ENCODE peak calls at places on chromosomes 2 and 18, in nine cellular contexts. D is iris pigment epithelial cell; E is NCI-H1105; C is stimulated activated CD8-positive, alpha-beta memory T cell treated with anti-CD3 and anti-CD28 coated beads, Interleukin-4, amount 100 ng/mL, for 1 hour; S is activated CD4-positive, alpha-beta T cell treated with anti-CD3 and anti-CD28 coated beads for 4 hours; W is T47D; Z is IMR-90; R is T1000; P is HTR-8/SVneo. G is an unnamed sample.
A peak's percentile ranks its signal among the peaks of the same experiment; 100 is the strongest.

GRCh38 chr2:63622751-63623150 is 34.0 kb downstream of the MDH1 start:
- DNase-seq in P (no peak), Z (no peak), C (no peak), S (no peak), E (no peak), R (no peak), W (no peak), D (no peak), G (no peak)

GRCh38 chr18:77676901-77677300 is 427.3 kb downstream of the GALR1 start:
- DNase-seq in S (no peak), R (no peak), C (no peak), D (no peak), E (no peak), Z (no peak), W (no peak), P (no peak), G (no peak)

GRCh38 chr2:182980115-182980514 is 58.1 kb downstream of the NCKAP1 start:
- DNase-seq in P (peak; percentile 33), E (peak; percentile 18), Z (peak; percentile 62), D (peak; percentile 50), C (no peak), S (no peak), W (peak; percentile 1), R (no peak), G (peak; percentile 55)

GRCh38 chr2:166417669-166418068 is 41.9 kb upstream of the SCN9A start:
- DNase-seq in W (peak; percentile 1), D (peak; percentile 78), S (no peak), E (no peak), R (no peak), P (no peak), Z (peak; percentile 65), C (no peak), G (peak; percentile 34)

GRCh38 chr2:98736464-98736889 is 5.5 kb upstream of the MGAT4A start:
- DNase-seq in P (no peak), Z (no peak), R (no peak), C (no peak), W (no peak), D (peak; percentile 22), E (no peak), S (peak; percentile 43), G (peak; percentile 55)

GRCh38 chr2:222423632-222424280 is 587 bp upstream of the SGPP2 start:
- DNase-seq in S (peak; percentile 65), Z (no peak), W (no peak), E (no peak), C (no peak), P (no peak), D (no peak), R (no peak), G (no peak)

GRCh38 chr2:231029563-231029962 is 7.8 kb upstream of the C2orf72 start:
- DNase-seq in P (no peak), E (no peak), D (no peak), R (no peak), C (no peak), Z (no peak), S (no peak), W (no peak), G (no peak)

GRCh38 chr2:100196786-100197494 is 54.5 kb upstream of the AFF3 start:
- DNase-seq in P (no peak), Z (peak; percentile 11), E (no peak), S (no peak), C (no peak), W (no peak), D (no peak), R (no peak), G (no peak)

GRCh38 chr2:217834057-217834620 is 168.7 kb downstream of the TNS1 start:
- DNase-seq in Z (no peak), E (no peak), W (no peak), R (no peak), P (no peak), C (no peak), D (no peak), S (no peak), G (no peak)

GRCh38 chr18:44789704-44790103 is 109.0 kb downstream of the SETBP1 start:
- DNase-seq in Z (no peak), C (no peak), D (no peak), P (no peak), R (peak; percentile 0), S (no peak), E (no peak), W (no peak), G (peak; percentile 43)

GRCh38 chr2:173652731-173653426 is 298.2 kb downstream of the CDCA7 start:
- DNase-seq in D (peak; percentile 96), C (no peak), P (peak; percentile 75), R (peak; percentile 82), E (no peak), S (no peak), Z (peak; percentile 96), W (no peak), G (peak; percentile 93)

GRCh38 chr2:240934701-240935100 is 28.6 kb downstream of the CROCC2 start:
- DNase-seq in Z (no peak), S (no peak), D (no peak), W (no peak), R (no peak), P (no peak), E (no peak), C (no peak), G (no peak)

GRCh38 chr2:86441789-86442641 is 844 bp downstream of the KDM3A start:
- DNase-seq in R (no peak), E (peak; percentile 23), W (no peak), S (peak; percentile 65), C (peak; percentile 32), P (peak; percentile 20), D (peak; percentile 66), Z (peak; percentile 50), G (peak; percentile 51)

GRCh38 chr2:64751286-64752260 is 97.9 kb upstream of the SERTAD2 start:
- DNase-seq in W (peak; percentile 87), E (peak; percentile 67), R (no peak), D (peak; percentile 49), S (peak; percentile 30), Z (peak; percentile 49), P (peak; percentile 43), C (no peak), G (peak; percentile 75)

GRCh38 chr2:4576075-4576474 is 872.7 kb downstream of the DCDC2C start:
- DNase-seq in C (no peak), E (no peak), D (no peak), P (no peak), Z (no peak), S (no peak), W (no peak), R (no peak), G (no peak)

GRCh38 chr2:190179754-190180312 is 117.3 kb upstream of the MSTN start:
- DNase-seq in C (no peak), E (no peak), P (no peak), D (no peak), W (no peak), S (no peak), Z (no peak), R (no peak), G (no peak)

GRCh38 chr2:25041307-25041927 is 459 bp upstream of the EFR3B start:
- DNase-seq in D (peak; percentile 51), C (no peak), Z (peak; percentile 32), R (no peak), S (peak; percentile 8), E (peak; percentile 83), P (peak; percentile 80), W (peak; percentile 64), G (peak; percentile 23)

GRCh38 chr2:41710944-41711343 is 336.9 kb upstream of the PKDCC start:
- DNase-seq in P (no peak), C (no peak), S (no peak), Z (peak; percentile 23), D (peak; percentile 62), E (no peak), R (no peak), W (no peak), G (peak; percentile 26)

GRCh38 chr2:108593547-108594098 is 59.4 kb downstream of the LIMS1 start:
- DNase-seq in D (peak; percentile 85), W (no peak), C (no peak), E (no peak), S (no peak), Z (peak; percentile 88), R (no peak), P (no peak), G (peak; percentile 82)

GRCh38 chr2:105406221-105406620 is 7.4 kb upstream of the FHL2 start:
- DNase-seq in E (no peak), Z (peak; percentile 87), D (peak; percentile 93), W (no peak), R (peak; percentile 69), P (no peak), C (no peak), S (no peak), G (peak; percentile 85)

GRCh38 chr2:44004735-44005602 is 9.2 kb upstream of the LRPPRC start:
- DNase-seq in S (no peak), P (no peak), C (no peak), R (no peak), E (no peak), Z (peak; percentile 19), D (peak; percentile 44), W (no peak), G (no peak)

GRCh38 chr18:55593888-55594287 is 5.9 kb upstream of the TCF4 start:
- DNase-seq in S (no peak), E (no peak), R (no peak), Z (peak; percentile 57), W (no peak), P (no peak), C (no peak), D (peak; percentile 12), G (no peak)

GRCh38 chr2:68877079-68877772 is 6.0 kb upstream of the BMP10 start:
- DNase-seq in Z (no peak), C (no peak), E (no peak), D (no peak), P (no peak), W (no peak), R (no peak), S (no peak), G (no peak)

GRCh38 chr2:230687498-230687897 is 25.1 kb upstream of the CAB39 start:
- DNase-seq in S (no peak), W (no peak), R (peak; percentile 14), D (peak; percentile 51), C (no peak), P (peak; percentile 69), E (no peak), Z (peak; percentile 72), G (peak; percentile 44)

GRCh38 chr2:167914969-167915368 is 332.4 kb downstream of the STK39 start:
- DNase-seq in D (no peak), R (no peak), Z (no peak), W (no peak), S (no peak), P (no peak), C (no peak), E (no peak), G (no peak)

GRCh38 chr2:24409700-24410556 is 49.6 kb upstream of the ITSN2 start:
- DNase-seq in E (peak; percentile 46), P (peak; percentile 75), W (peak; percentile 56), D (peak; percentile 71), S (peak; percentile 11), Z (peak; percentile 74), C (no peak), R (peak; percentile 18), G (peak; percentile 59)

GRCh38 chr2:194003911-194004310 is 1653.1 kb upstream of the SLC39A10 start:
- DNase-seq in C (no peak), Z (no peak), S (no peak), R (no peak), D (peak; percentile 15), P (no peak), W (no peak), E (no peak), G (no peak)

GRCh38 chr2:27154990-27155615 is 6.3 kb downstream of the TCF23 start:
- DNase-seq in P (no peak), E (no peak), R (no peak), W (no peak), D (no peak), C (no peak), Z (no peak), S (no peak), G (no peak)

GRCh38 chr18:46716336-46716735 is 40.5 kb downstream of the ST8SIA5 start:
- DNase-seq in P (no peak), S (no peak), D (no peak), R (no peak), W (no peak), E (no peak), C (no peak), Z (no peak), G (no peak)

GRCh38 chr2:215973954-215974699 is 39.2 kb downstream of the MREG start:
- DNase-seq in C (no peak), E (no peak), S (no peak), W (no peak), P (peak; percentile 20), R (no peak), D (peak; percentile 72), Z (no peak), G (peak; percentile 47)

GRCh38 chr2:53828331-53828730 is 31.4 kb downstream of the GPR75 start:
- DNase-seq in S (no peak), Z (no peak), E (no peak), R (no peak), W (no peak), D (no peak), C (no peak), P (no peak), G (no peak)